ENCODE peak calls at places on chromosomes 7 and 10, in ten cellular contexts. J is stimulated activated naive CD8-positive, alpha-beta T cell treated with anti-CD3 and anti-CD28 coated beads, Interleukin-15, Interleukin-2, amounts not matched to agents 100 U/mL and 50 U/mL, for 24 hours; S is activated CD8-positive, alpha-beta memory T cell treated with anti-CD3 and anti-CD28 coated beads, Interleukin-2, amount 10 ng/mL, durations not matched to agents 7 days and 5 days; K is stimulated activated CD4-positive, alpha-beta T cell treated with anti-CD3 and anti-CD28 coated beads, Interleukin-4, amount 100 ng/mL, for 1 hour; E is central memory CD4-positive, alpha-beta T cell; X is ELR; Z is psoas muscle; G is NCI-H1694 treated with DMSO at 0.1 percent for 48 hours; R is mesenteric fat pad; F is MV-4-11. P is an unnamed sample.

GRCh38 chr10:58531084-58531695 is 18.5 kb downstream of the BICC1 start:
- DNase-seq in J (peak), S (peak), K (peak), E (peak), X (peak), Z (peak), G (peak), R (no peak), F (peak), P (peak)

GRCh38 chr10:79047875-79048638 is 20.7 kb upstream of the ZMIZ1 start:
- DNase-seq in J (peak), S (peak), K (peak), E (peak), X (no peak), Z (peak), G (no peak), R (peak), F (peak), P (no peak)

GRCh38 chr10:130418731-130419130 is 282.5 kb downstream of the GLRX3 start:
- DNase-seq in J (no peak), S (no peak), K (no peak), E (no peak), X (no peak), Z (no peak), G (no peak), R (no peak), F (no peak), P (no peak)

GRCh38 chr10:59536576-59537014 is 173.1 kb downstream of the SLC16A9 start:
- DNase-seq in J (no peak), S (no peak), K (no peak), E (no peak), X (no peak), Z (no peak), G (no peak), R (no peak), F (no peak), P (no peak)

GRCh38 chr7:133742709-133743538 is 384.2 kb upstream of the LRGUK start:
- DNase-seq in J (no peak), S (no peak), K (no peak), E (no peak), X (peak), Z (no peak), G (peak), R (no peak), F (peak), P (no peak)

GRCh38 chr7:41039386-41040315 is 663.2 kb downstream of the INHBA start:
- DNase-seq in J (no peak), S (no peak), K (no peak), E (no peak), X (no peak), Z (no peak), G (no peak), R (no peak), F (no peak), P (no peak)

GRCh38 chr10:7260412-7260900 is 150.4 kb downstream of the SFMBT2 start:
- DNase-seq in J (no peak), S (no peak), K (no peak), E (peak), X (peak), Z (peak), G (no peak), R (no peak), F (peak), P (peak)

GRCh38 chr7:70728873-70729552 is 402.9 kb upstream of the GALNT17 start:
- DNase-seq in J (no peak), S (no peak), K (no peak), E (no peak), X (no peak), Z (no peak), G (no peak), R (no peak), F (no peak), P (peak)

GRCh38 chr7:36967387-36967786 is 243.1 kb upstream of the AOAH start:
- DNase-seq in J (no peak), S (no peak), K (no peak), E (no peak), X (peak), Z (peak), G (no peak), R (no peak), F (peak), P (peak)

GRCh38 chr10:126598009-126598408 is 72.5 kb downstream of the C10orf90 start:
- DNase-seq in J (peak), S (no peak), K (peak), E (no peak), X (peak), Z (no peak), G (no peak), R (no peak), F (no peak), P (peak)

GRCh38 chr7:901388-902154 is 25.2 kb downstream of the GET4 start:
- DNase-seq in J (peak), S (peak), K (peak), E (no peak), X (peak), Z (peak), G (peak), R (no peak), F (peak), P (peak)

GRCh38 chr7:139034855-139035587 is 821 bp downstream of the ZC3HAV1L start:
- DNase-seq in J (peak), S (peak), K (peak), E (no peak), X (peak), Z (peak), G (no peak), R (peak), F (peak), P (peak)

GRCh38 chr10:121611431-121612159 is 13.4 kb upstream of the FGFR2 start:
- DNase-seq in J (no peak), S (no peak), K (no peak), E (no peak), X (no peak), Z (no peak), G (no peak), R (peak), F (no peak), P (no peak)

GRCh38 chr10:72808001-72808400 is 85.5 kb upstream of the OIT3 start:
- DNase-seq in J (no peak), S (no peak), K (no peak), E (no peak), X (no peak), Z (no peak), G (no peak), R (no peak), F (no peak), P (no peak)

GRCh38 chr7:45256309-45256708 is 98.7 kb downstream of the RAMP3 start:
- DNase-seq in J (no peak), S (no peak), K (no peak), E (no peak), X (no peak), Z (no peak), G (no peak), R (peak), F (no peak), P (no peak)

GRCh38 chr7:80136276-80137045 is 1.8 kb downstream of the GNAI1 start:
- DNase-seq in J (no peak), S (no peak), K (no peak), E (no peak), X (peak), Z (no peak), G (peak), R (no peak), F (no peak), P (peak)

GRCh38 chr10:113103131-113103830 is 153.2 kb downstream of the TCF7L2 start:
- DNase-seq in J (no peak), S (no peak), K (no peak), E (no peak), X (peak), Z (no peak), G (no peak), R (no peak), F (peak), P (no peak)

GRCh38 chr7:80676404-80676803 is 38.0 kb downstream of the CD36 start:
- DNase-seq in J (no peak), S (no peak), K (no peak), E (no peak), X (no peak), Z (no peak), G (no peak), R (no peak), F (no peak), P (no peak)

GRCh38 chr7:77877800-77878199 is 79.2 kb downstream of the PHTF2 start:
- DNase-seq in J (no peak), S (no peak), K (no peak), E (no peak), X (no peak), Z (no peak), G (no peak), R (no peak), F (no peak), P (no peak)

GRCh38 chr10:4024846-4025245 is 239.8 kb upstream of the KLF6 start:
- DNase-seq in J (no peak), S (no peak), K (no peak), E (no peak), X (no peak), Z (peak), G (no peak), R (no peak), F (no peak), P (no peak)

GRCh38 chr7:142860968-142861367 is 6.1 kb downstream of the EPHB6 start:
- DNase-seq in J (no peak), S (no peak), K (no peak), E (no peak), X (no peak), Z (no peak), G (no peak), R (no peak), F (no peak), P (no peak)

GRCh38 chr10:102614888-102615287 is 29.4 kb upstream of the TRIM8 start:
- DNase-seq in J (no peak), S (no peak), K (no peak), E (no peak), X (no peak), Z (no peak), G (no peak), R (no peak), F (no peak), P (no peak)

GRCh38 chr10:132388901-132389630 is 7.9 kb upstream of the PWWP2B start:
- DNase-seq in J (no peak), S (no peak), K (no peak), E (no peak), X (peak), Z (peak), G (no peak), R (no peak), F (no peak), P (no peak)

GRCh38 chr7:120394595-120394994 is 121.6 kb downstream of the KCND2 start:
- DNase-seq in J (no peak), S (no peak), K (no peak), E (no peak), X (no peak), Z (no peak), G (no peak), R (no peak), F (no peak), P (no peak)

GRCh38 chr7:30846378-30846777 is 65.3 kb upstream of the AQP1 start:
- DNase-seq in J (no peak), S (no peak), K (no peak), E (no peak), X (no peak), Z (no peak), G (no peak), R (no peak), F (no peak), P (no peak)

GRCh38 chr10:77030408-77030717 is 607.2 kb downstream of the KCNMA1 start:
- DNase-seq in J (no peak), S (no peak), K (no peak), E (no peak), X (no peak), Z (no peak), G (no peak), R (no peak), F (no peak), P (no peak)

GRCh38 chr7:81672872-81673271 is 97.0 kb downstream of the HGF start:
- DNase-seq in J (no peak), S (no peak), K (no peak), E (no peak), X (no peak), Z (no peak), G (no peak), R (no peak), F (no peak), P (no peak)

GRCh38 chr10:2731940-2732339 is 335.4 kb upstream of the PFKP start:
- DNase-seq in J (no peak), S (no peak), K (no peak), E (no peak), X (no peak), Z (no peak), G (no peak), R (no peak), F (no peak), P (no peak)

GRCh38 chr10:108544500-108545120 is 1378.7 kb downstream of the XPNPEP1 start:
- DNase-seq in J (peak), S (peak), K (peak), E (no peak), X (peak), Z (peak), G (no peak), R (no peak), F (peak), P (peak)

GRCh38 chr7:94276797-94277196 is 117.9 kb upstream of the COL1A2 start:
- DNase-seq in J (no peak), S (no peak), K (no peak), E (no peak), X (peak), Z (no peak), G (peak), R (no peak), F (peak), P (peak)

GRCh38 chr7:44978511-44979366 is at the start of gene MYO1G:
- DNase-seq in J (peak), S (peak), K (peak), E (peak), X (no peak), Z (peak), G (no peak), R (peak), F (peak), P (no peak)

GRCh38 chr10:86964061-86964846 is 4.0 kb upstream of the ADIRF start:
- DNase-seq in J (no peak), S (peak), K (no peak), E (no peak), X (no peak), Z (no peak), G (no peak), R (peak), F (no peak), P (no peak)

GRCh38 chr7:93968911-93969620 is 35.1 kb downstream of the BET1 start:
- DNase-seq in J (no peak), S (no peak), K (no peak), E (no peak), X (no peak), Z (no peak), G (no peak), R (no peak), F (no peak), P (no peak)

GRCh38 chr7:157543276-157543675 is 206.5 kb downstream of the DNAJB6 start:
- DNase-seq in J (no peak), S (no peak), K (no peak), E (no peak), X (no peak), Z (no peak), G (no peak), R (no peak), F (no peak), P (no peak)

P was measured in SW480.